ENCODE peak calls at places on chromosomes 5 and 9, in six cellular contexts. H, N, C, D, U and G are unnamed samples.

GRCh38 chr9:17130285-17130684 is 4.6 kb upstream of the CNTLN start:
- DNase-seq in H (no peak), N (no peak), C (no peak), D (no peak), U (no peak), G (no peak)

GRCh38 chr5:158848634-158849033 is 251.1 kb downstream of the EBF1 start:
- DNase-seq in H (no peak), N (no peak), C (no peak), D (no peak), U (peak; percentile 80), G (no peak)

GRCh38 chr9:122180633-122181032 is 20.9 kb downstream of the MORN5 start:
- DNase-seq in H (peak; percentile 60), N (peak; percentile 60), C (no peak), D (no peak), U (no peak), G (no peak)

GRCh38 chr5:54517174-54517511 is 416 bp upstream of the SNX18 start:
- DNase-seq in H (no peak), N (no peak), C (no peak), D (no peak), U (no peak), G (no peak)

GRCh38 chr5:124655211-124655880 is 91.1 kb downstream of the ZNF608 start:
- DNase-seq in H (no peak), N (no peak), C (no peak), D (no peak), U (no peak), G (no peak)

GRCh38 chr9:4746278-4746677 is 5.3 kb upstream of the AK3 start:
- DNase-seq in H (no peak), N (no peak), C (no peak), D (no peak), U (no peak), G (no peak)

GRCh38 chr9:12923472-12924009 is 148.7 kb downstream of the LURAP1L start:
- DNase-seq in H (no peak), N (no peak), C (no peak), D (no peak), U (no peak), G (no peak)

GRCh38 chr9:19085295-19085694 is 17.4 kb downstream of the HAUS6 start:
- DNase-seq in H (peak; percentile 35), N (no peak), C (no peak), D (peak; percentile 30), U (no peak), G (no peak)

GRCh38 chr9:95143591-95144561 is 173.6 kb downstream of the FANCC start:
- DNase-seq in H (peak; percentile 62), N (no peak), C (no peak), D (no peak), U (no peak), G (no peak)

GRCh38 chr5:110996742-110997141 is 74.8 kb upstream of the TSLP start:
- DNase-seq in H (no peak), N (no peak), C (no peak), D (no peak), U (no peak), G (no peak)

GRCh38 chr5:32767948-32768427 is 56.9 kb downstream of the NPR3 start:
- DNase-seq in H (peak; percentile 80), N (no peak), C (no peak), D (no peak), U (no peak), G (no peak)

GRCh38 chr5:170219615-170220014 is 13.2 kb upstream of the C5orf58 start:
- DNase-seq in H (no peak), N (no peak), C (no peak), D (no peak), U (no peak), G (no peak)

GRCh38 chr9:115591584-115591984 is 473.6 kb upstream of the TNC start:
- DNase-seq in H (peak; percentile 74), N (peak; percentile 19), C (peak; percentile 48), D (peak; percentile 57), U (peak; percentile 5), G (peak; percentile 42)

GRCh38 chr9:125429476-125430160 is 168.0 kb downstream of the GAPVD1 start:
- DNase-seq in H (no peak), N (no peak), C (no peak), D (no peak), U (no peak), G (no peak)

GRCh38 chr5:96714951-96715451 is 52.8 kb downstream of the CAST start:
- DNase-seq in H (peak; percentile 96), N (no peak), C (no peak), D (no peak), U (no peak), G (peak; percentile 38)

DNA sequence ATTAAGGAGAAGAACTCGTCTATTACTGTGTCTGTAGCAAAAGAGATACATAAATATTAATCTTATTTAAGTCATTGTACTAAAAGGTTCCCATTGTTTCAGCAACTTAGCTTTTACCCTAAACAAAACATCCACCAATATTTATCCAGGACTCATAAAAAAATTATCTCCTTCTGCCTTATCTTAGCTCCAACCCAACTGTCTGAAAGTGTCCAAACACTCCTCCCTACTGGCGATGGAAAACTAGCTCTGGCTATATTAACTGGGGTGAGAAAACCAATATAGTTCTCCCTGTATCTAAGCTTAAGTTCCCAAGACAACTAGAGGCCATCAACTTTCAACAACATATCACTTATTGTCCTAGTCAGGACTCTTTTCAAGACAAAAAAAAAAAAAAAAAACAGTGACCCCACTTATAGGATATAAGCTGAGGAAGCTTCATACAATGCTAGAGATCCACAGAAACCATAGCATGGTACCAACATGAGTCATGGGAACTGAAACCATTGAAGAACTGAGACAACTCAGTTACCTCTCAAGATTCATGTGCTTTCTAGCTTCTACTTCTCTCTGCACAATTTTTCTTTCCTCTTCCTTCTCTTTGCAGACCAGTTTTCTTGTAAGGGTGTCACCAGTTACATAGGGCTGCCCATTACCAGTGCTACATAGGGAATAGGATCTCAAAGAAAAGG is 150.7 kb upstream of the RASA1 start:
- DNase-seq in H (no peak), N (peak; percentile 26), C (no peak), D (no peak), U (peak; percentile 89), G (no peak)
- TF ChIP-seq GABPA in H (no peak), N (no peak), C (no peak), D (no peak), U (no peak), G (no peak)

DNA sequence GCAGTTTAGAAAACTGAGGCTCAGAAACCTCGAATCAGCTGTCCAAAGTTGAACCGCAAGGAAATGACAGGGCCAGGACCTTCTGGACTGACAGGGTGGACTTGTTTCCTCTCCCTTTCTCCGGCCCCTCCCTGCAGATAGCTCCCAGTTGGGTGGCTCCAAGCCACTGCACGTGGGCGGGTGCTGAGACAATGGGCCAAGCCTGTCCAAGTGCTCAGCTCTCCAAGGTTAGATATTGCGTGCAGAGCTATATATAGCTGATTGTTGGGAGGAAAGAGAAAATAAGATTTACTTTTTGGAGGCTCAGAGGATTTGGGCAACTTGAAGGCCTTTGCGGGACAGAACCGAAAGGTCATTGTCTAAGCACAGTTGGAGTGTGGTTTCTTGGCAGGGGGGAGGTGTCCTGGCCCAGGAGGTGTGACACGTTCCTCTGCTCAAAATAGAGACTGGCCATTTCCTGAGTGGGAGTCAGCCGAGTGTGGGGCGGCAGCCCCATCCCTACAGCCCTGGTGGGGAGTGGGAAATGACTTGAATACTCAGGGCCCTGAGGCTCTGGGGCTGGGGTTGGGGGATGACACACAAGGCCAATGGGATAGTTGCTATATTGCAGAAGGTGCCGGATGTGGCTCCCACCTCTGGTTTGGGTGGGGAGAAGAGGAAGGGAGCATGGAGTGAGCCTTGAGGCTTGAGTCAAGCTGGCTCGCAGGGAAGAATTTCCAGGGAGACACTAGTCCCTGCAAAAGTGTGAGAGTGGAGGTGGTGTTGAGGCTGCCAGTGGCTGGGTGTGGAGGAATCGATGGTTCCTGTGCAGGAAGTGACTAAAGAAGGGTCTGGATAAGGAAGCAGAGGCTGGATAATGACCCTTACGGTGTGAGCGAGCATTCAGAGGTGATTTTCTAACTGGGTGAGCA is 44.4 kb upstream of the SMAD5 start:
- DNase-seq in H (no peak), N (peak; percentile 82), C (peak; percentile 32), D (no peak), U (no peak), G (no peak)
- TF ChIP-seq POLR2AphosphoS5 in H (no peak), N (no peak), C (no peak), D (no peak), U (no peak), G (no peak)

GRCh38 chr5:52928664-52929063 is 60.5 kb upstream of the ITGA2 start:
- DNase-seq in H (no peak), N (no peak), C (no peak), D (no peak), U (no peak), G (no peak)
- TF ChIP-seq GABPA in H (no peak), N (no peak), C (no peak), D (no peak), U (no peak), G (no peak)

GRCh38 chr9:91958179-91958578 is 8.2 kb upstream of the ROR2 start:
- DNase-seq in H (no peak), N (no peak), C (no peak), D (no peak), U (no peak), G (no peak)
- TF ChIP-seq POLR2AphosphoS5 in H (no peak), N (no peak), C (no peak), D (no peak), U (no peak), G (no peak)

DNA sequence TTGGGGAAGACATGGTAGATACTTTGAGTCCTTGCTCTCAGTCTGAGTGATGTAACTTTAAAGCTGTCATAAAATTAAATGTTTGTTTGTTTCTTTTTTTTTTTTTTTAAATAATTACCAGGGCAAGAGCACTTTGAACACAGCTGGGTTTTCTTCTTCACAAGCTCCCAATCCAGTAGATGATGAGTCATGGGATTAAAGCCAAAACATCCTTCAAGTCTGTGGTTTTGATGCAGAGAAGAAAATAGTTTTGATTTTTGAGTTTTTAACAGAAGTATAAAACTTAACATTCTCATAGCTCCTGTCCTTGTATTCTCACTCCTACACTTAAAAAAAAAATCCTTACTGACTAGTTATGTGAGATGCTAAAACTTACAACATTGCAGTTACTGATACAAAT is 34.8 kb upstream of the IL31RA start:
- DNase-seq in H (no peak), N (no peak), C (no peak), D (no peak), U (no peak), G (no peak)
- TF ChIP-seq GABPA in H (no peak), N (no peak), C (no peak), D (no peak), U (no peak), G (no peak)